ENCODE peak calls at places on chromosomes 6 and 20, in eight cellular contexts. F is HCT116, J is heart left ventricle, V is adrenal gland, G is endothelial cell of umbilical vein, R is breast epithelium, T is vagina, L is tibial nerve. N is an unnamed sample.

GRCh38 chr6:69096681-69097080 is 461.6 kb downstream of the ADGRB3 start:
- DNase-seq in J (no peak), L (no peak), V (no peak), T (no peak), F (no peak), G (no peak), R (no peak), N (no peak)

GRCh38 chr6:33914519-33915120 is 110.8 kb upstream of the MLN start:
- DNase-seq in V (no peak), L (no peak), R (no peak), F (no peak), G (no peak), T (no peak), J (no peak), N (no peak)

GRCh38 chr6:43506667-43507471 is 3.3 kb downstream of the LRRC73 start:
- DNase-seq in T (no peak), J (peak; percentile 76), R (peak; percentile 61), G (peak; percentile 82), L (peak; percentile 87), V (peak; percentile 92), F (peak; percentile 75), N (peak; percentile 75)

GRCh38 chr6:125662301-125662700 is 87.1 kb upstream of the HEY2 start:
- DNase-seq in L (no peak), F (no peak), V (no peak), R (no peak), T (no peak), G (no peak), J (no peak), N (no peak)

GRCh38 chr6:45436544-45437440 is 59.1 kb upstream of the SUPT3H start:
- DNase-seq in J (no peak), V (no peak), L (no peak), T (no peak), R (no peak), G (peak; percentile 68), F (no peak), N (no peak)

GRCh38 chr6:125846292-125847024 is 55.7 kb downstream of the NCOA7 start:
- DNase-seq in V (no peak), T (no peak), G (no peak), R (no peak), L (no peak), F (no peak), J (no peak), N (no peak)

GRCh38 chr6:111294374-111294967 is 188.5 kb downstream of the REV3L start:
- DNase-seq in F (no peak), L (no peak), V (no peak), J (no peak), T (no peak), G (no peak), R (no peak), N (no peak)

GRCh38 chr6:137550527-137550926 is 56.3 kb upstream of the OLIG3 start:
- DNase-seq in F (no peak), R (no peak), T (no peak), J (no peak), V (no peak), G (no peak), L (no peak), N (no peak)

GRCh38 chr6:149897015-149897697 is 757 bp downstream of the RAET1E start:
- DNase-seq in V (peak; percentile 97), G (peak; percentile 11), F (peak; percentile 23), J (peak; percentile 88), T (peak; percentile 96), L (peak; percentile 85), R (peak; percentile 87), N (peak; percentile 96)

GRCh38 chr6:107082045-107082444 is 33.3 kb downstream of the BEND3 start:
- DNase-seq in R (no peak), J (no peak), L (no peak), T (no peak), F (no peak), V (no peak), G (no peak), N (no peak)

GRCh38 chr20:50735813-50736212 is 4.4 kb downstream of the PARD6B start:
- DNase-seq in G (no peak), T (no peak), J (no peak), F (no peak), L (no peak), R (no peak), V (no peak), N (no peak)

GRCh38 chr20:50731930-50732690 is 730 bp downstream of the PARD6B start:
- DNase-seq in F (no peak), R (peak; percentile 26), T (peak; percentile 82), G (no peak), L (no peak), V (peak; percentile 13), J (no peak), N (no peak)

GRCh38 chr20:50733644-50734349 is 2.4 kb downstream of the PARD6B start:
- DNase-seq in T (peak; percentile 5), V (no peak), L (no peak), G (no peak), J (no peak), R (no peak), F (no peak), N (no peak)

GRCh38 chr20:50734730-50735679 is 3.6 kb downstream of the PARD6B start:
- DNase-seq in G (no peak), F (no peak), L (no peak), J (no peak), T (no peak), R (peak; percentile 7), V (no peak), N (no peak)

DNA sequence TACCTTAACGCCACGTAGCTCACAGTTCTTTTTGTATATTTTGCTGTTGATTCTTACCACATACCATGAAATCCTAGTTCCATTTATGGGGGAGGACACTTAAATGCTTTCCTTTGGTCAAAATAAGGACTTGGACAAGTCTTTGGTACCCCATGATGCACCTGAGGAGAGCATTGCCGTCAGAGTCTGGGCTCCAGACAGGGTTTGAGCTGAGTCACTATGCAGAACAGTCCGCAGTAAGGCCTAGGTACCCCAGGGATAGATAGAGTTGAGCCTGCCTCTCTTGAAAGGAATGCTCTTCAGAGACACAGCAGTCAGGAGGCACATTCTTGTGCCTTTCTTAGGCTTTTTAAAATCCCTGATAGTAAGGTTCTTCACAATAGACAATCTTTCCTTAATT is 6.0 kb downstream of the PARD6B start:
- DNase-seq in V (no peak), F (no peak), T (peak; percentile 29), J (no peak), L (no peak), G (no peak), R (no peak), N (no peak)
- H3K4me1 ChIP-seq in V (peaks cover 2% of the 10 kb centered on the region), F (peaks cover 100% of the 10 kb centered on the region), T (peaks cover 12% of the 10 kb centered on the region), J (no peaks in the 10 kb centered on the region), L (peaks cover 4% of the 10 kb centered on the region), G (peaks cover 3% of the 10 kb centered on the region), R (no peaks in the 10 kb centered on the region), N (peaks cover 17% of the 10 kb centered on the region)

GRCh38 chr6:296151-297122 is 4.2 kb downstream of the DUSP22 start:
- DNase-seq in T (peak; percentile 89), L (no peak), V (peak; percentile 55), F (no peak), J (peak; percentile 54), R (no peak), G (peak; percentile 63), N (no peak)

GRCh38 chr6:293185-294174 is 1.2 kb downstream of the DUSP22 start:
- DNase-seq in G (no peak), L (peak; percentile 51), R (no peak), J (peak; percentile 67), V (no peak), F (no peak), T (peak; percentile 89), N (no peak)

GRCh38 chr6:292506-293184 is 358 bp downstream of the DUSP22 start:
- DNase-seq in R (peak; percentile 58), L (peak; percentile 74), J (peak; percentile 81), T (peak; percentile 92), F (no peak), V (peak; percentile 75), G (peak; percentile 63), N (peak; percentile 59)

GRCh38 chr6:297571-298232 is 5.4 kb downstream of the DUSP22 start:
- DNase-seq in V (no peak), R (no peak), T (peak; percentile 83), J (no peak), G (no peak), L (no peak), F (no peak), N (no peak)

GRCh38 chr6:294656-295565 is 2.6 kb downstream of the DUSP22 start:
- DNase-seq in F (no peak), L (no peak), J (no peak), T (no peak), R (no peak), V (no peak), G (no peak), N (no peak)
- H3K9me3 ChIP-seq in F (no peaks in the 10 kb centered on the region), L (no peaks in the 10 kb centered on the region), J (no peaks in the 10 kb centered on the region), T (no peaks in the 10 kb centered on the region), R (no peaks in the 10 kb centered on the region), V (no peaks in the 10 kb centered on the region), G (no peaks in the 10 kb centered on the region), N (no peaks in the 10 kb centered on the region)

GRCh38 chr6:4774296-4774695 is 1.9 kb upstream of the CDYL start:
- DNase-seq in T (no peak), R (no peak), F (no peak), V (no peak), J (no peak), L (no peak), G (no peak), N (no peak)

GRCh38 chr6:4775591-4776492 is at the start of gene CDYL:
- DNase-seq in F (peak; percentile 72), R (peak; percentile 82), V (peak; percentile 87), G (peak; percentile 82), T (peak; percentile 88), J (peak; percentile 91), L (peak; percentile 74), N (peak; percentile 85)

GRCh38 chr6:4776493-4776966 is 326 bp downstream of the CDYL start:
- DNase-seq in R (no peak), V (no peak), F (no peak), J (no peak), L (no peak), G (peak; percentile 40), T (no peak), N (no peak)

GRCh38 chr6:4772750-4773149 is 3.5 kb upstream of the CDYL start:
- DNase-seq in T (no peak), G (no peak), R (no peak), V (no peak), L (no peak), J (no peak), F (no peak), N (no peak)

GRCh38 chr6:4774715-4775590 is 1.3 kb upstream of the CDYL start:
- DNase-seq in R (peak; percentile 31), V (no peak), F (no peak), G (peak; percentile 22), L (peak; percentile 17), J (peak; percentile 47), T (peak; percentile 89), N (peak; percentile 24)
- TF ChIP-seq POLR2A in R (no peak), V (no peak), F (no peak), G (no peak), L (no peak), J (no peak), T (no peak), N (no peak)

DNA sequence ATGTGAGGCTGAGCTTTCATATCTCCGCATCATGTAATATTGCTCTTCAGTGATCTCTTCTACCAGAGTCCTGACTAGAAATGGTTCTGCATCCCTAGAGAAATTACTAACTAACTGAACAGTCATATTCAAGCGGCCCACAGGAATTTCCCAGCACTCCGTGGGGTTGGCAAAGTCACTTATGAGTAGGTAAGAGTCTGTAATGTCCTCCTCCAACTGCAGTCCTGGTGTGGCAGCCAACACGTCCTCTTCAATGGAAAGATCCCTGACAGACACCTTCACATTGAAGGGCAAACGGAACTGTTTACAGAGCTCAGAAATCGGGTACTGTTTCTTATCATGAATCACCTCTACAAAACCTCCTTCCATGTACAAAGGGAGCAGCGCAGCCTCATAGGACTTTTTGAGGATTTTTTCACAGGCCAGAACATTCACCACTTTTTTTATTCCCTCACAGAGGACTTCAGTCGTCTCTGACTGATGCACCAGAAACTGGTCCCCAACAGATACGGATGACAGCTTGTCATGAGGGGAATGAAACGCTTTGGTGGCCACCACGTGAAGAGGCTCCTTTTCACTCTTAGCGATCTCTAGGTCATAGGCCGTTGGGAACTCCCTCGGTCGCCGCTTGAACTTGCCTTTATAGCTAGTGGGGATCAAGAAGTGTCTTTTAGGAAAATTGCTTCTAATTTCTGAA is 87.7 kb downstream of the THEMIS start:
- DNase-seq in L (no peak), G (no peak), F (no peak), T (no peak), J (no peak), V (no peak), R (no peak), N (no peak)
- H3K4me1 ChIP-seq in L (no peaks in the 10 kb centered on the region), G (no peaks in the 10 kb centered on the region), F (no peaks in the 10 kb centered on the region), T (no peaks in the 10 kb centered on the region), J (no peaks in the 10 kb centered on the region), V (no peaks in the 10 kb centered on the region), R (no peaks in the 10 kb centered on the region), N (no peaks in the 10 kb centered on the region)

N was measured in gastrocnemius medialis.